ENCODE peak calls at places on chromosomes 4 and X, in four cellular contexts. P is HEK293T, W is NCI-H2081, M is uterus. O is an unnamed sample.

GRCh38 chr4:137635596-137635995 is 103.3 kb upstream of the PCDH18 start:
- DNase-seq in W (no peak), P (no peak), M (no peak), O (no peak)

GRCh38 chr4:10746371-10747143 is 62.0 kb upstream of the CLNK start:
- DNase-seq in P (no peak), M (no peak), W (no peak), O (no peak)

GRCh38 chr4:154998284-154998683 is 210.2 kb upstream of the NPY2R start:
- DNase-seq in P (no peak), M (no peak), W (no peak), O (no peak)

GRCh38 chr4:158783775-158784174 is 14.9 kb downstream of the FNIP2 start:
- DNase-seq in M (no peak), W (no peak), P (no peak), O (no peak)

GRCh38 chrX:106599411-106599810 is 12.4 kb upstream of the RADX start:
- DNase-seq in M (no peak), W (no peak), P (no peak), O (no peak)

GRCh38 chrX:129701624-129702069 is 37.1 kb upstream of the XPNPEP2 start:
- DNase-seq in W (no peak), M (peak), P (no peak), O (no peak)

GRCh38 chr4:150668824-150669223 is 86.9 kb downstream of the MAB21L2 start:
- DNase-seq in W (no peak), P (peak), M (no peak), O (no peak)

GRCh38 chrX:153340111-153340510 is 6.2 kb downstream of the ZNF275 start:
- DNase-seq in M (no peak), P (peak), W (no peak), O (no peak)

O was measured in nephron progenitor cell.